ENCODE peak calls at places on chromosomes 4 and X, in four cellular contexts. One of them, this sample, is unnamed.

GRCh38 chr4:962231-963208 is 10.8 kb downstream of the DGKQ start:
- DNase-seq in NCI-H524: peak
- DNase-seq in HTR-8/SVneo: no peak
- DNase-seq in MV-4-11: no peak
- DNase-seq in this sample: no peak

GRCh38 chrX:5086388-5086787 is 1142.3 kb downstream of the NLGN4X start:
- DNase-seq in NCI-H524: no peak
- DNase-seq in MV-4-11: no peak
- DNase-seq in HTR-8/SVneo: no peak
- DNase-seq in this sample: no peak

GRCh38 chrX:47151428-47151827 is 6.4 kb downstream of the RBM10 start:
- DNase-seq in NCI-H524: no peak
- DNase-seq in HTR-8/SVneo: no peak
- DNase-seq in MV-4-11: no peak
- DNase-seq in this sample: no peak

GRCh38 chr4:88866862-88867550 is 169.4 kb upstream of the NAP1L5 start:
- DNase-seq in MV-4-11: no peak
- DNase-seq in HTR-8/SVneo: no peak
- DNase-seq in NCI-H524: peak
- DNase-seq in this sample: no peak

GRCh38 chr4:166882221-166882620 is 352.1 kb downstream of the SPOCK3 start:
- DNase-seq in MV-4-11: no peak
- DNase-seq in HTR-8/SVneo: no peak
- DNase-seq in NCI-H524: no peak
- DNase-seq in this sample: no peak

GRCh38 chrX:68193234-68193633 is 240.1 kb downstream of the OPHN1 start:
- DNase-seq in HTR-8/SVneo: no peak
- DNase-seq in MV-4-11: no peak
- DNase-seq in NCI-H524: no peak
- DNase-seq in this sample: no peak

GRCh38 chr4:144611850-144612249 is 34.1 kb upstream of the HHIP start:
- DNase-seq in HTR-8/SVneo: no peak
- DNase-seq in NCI-H524: no peak
- DNase-seq in MV-4-11: no peak
- DNase-seq in this sample: peak

GRCh38 chr4:3045500-3045850 is 28.9 kb downstream of the HTT-AS start:
- DNase-seq in MV-4-11: peak
- DNase-seq in NCI-H524: no peak
- DNase-seq in HTR-8/SVneo: no peak
- DNase-seq in this sample: peak

GRCh38 chr4:8586671-8587468 is 5.7 kb upstream of the CPZ start:
- DNase-seq in MV-4-11: no peak
- DNase-seq in HTR-8/SVneo: no peak
- DNase-seq in NCI-H524: peak
- DNase-seq in this sample: no peak

GRCh38 chrX:2550288-2551020 is 49.7 kb upstream of the DHRSX start:
- DNase-seq in NCI-H524: peak
- DNase-seq in MV-4-11: no peak
- DNase-seq in HTR-8/SVneo: no peak
- DNase-seq in this sample: no peak

GRCh38 chrX:152601848-152602616 is 35.7 kb upstream of the GABRQ start:
- DNase-seq in MV-4-11: no peak
- DNase-seq in NCI-H524: peak
- DNase-seq in HTR-8/SVneo: no peak
- DNase-seq in this sample: no peak

GRCh38 chr4:38177792-38178665 is 217.8 kb downstream of the PTTG2 start:
- DNase-seq in NCI-H524: peak
- DNase-seq in HTR-8/SVneo: no peak
- DNase-seq in MV-4-11: peak
- DNase-seq in this sample: no peak

GRCh38 chr4:155759372-155760252 is 791 bp downstream of the GUCY1B1 start:
- DNase-seq in HTR-8/SVneo: peak
- DNase-seq in NCI-H524: peak
- DNase-seq in MV-4-11: no peak
- DNase-seq in this sample: peak

GRCh38 chrX:106613277-106613676 is 1.5 kb downstream of the RADX start:
- DNase-seq in MV-4-11: no peak
- DNase-seq in HTR-8/SVneo: no peak
- DNase-seq in NCI-H524: peak
- DNase-seq in this sample: peak

This sample was measured in pons.